ENCODE peak calls at places on chromosome 2, in six cellular contexts. T, O, Q, L, I and F are unnamed samples.

GRCh38 chr2:25954199-25954752 is 28.0 kb downstream of the KIF3C start:
- DNase-seq in O (no peak), L (no peak), I (no peak), Q (no peak), T (no peak), F (peak; percentile 36)

GRCh38 chr2:69652206-69652605 is 8.7 kb upstream of the AAK1 start:
- DNase-seq in O (peak; percentile 29), L (no peak), T (peak; percentile 52), Q (no peak), I (no peak), F (no peak)

GRCh38 chr2:74618410-74619083 is 29.6 kb downstream of the M1AP start:
- DNase-seq in L (no peak), O (no peak), I (no peak), Q (no peak), T (no peak), F (no peak)

GRCh38 chr2:187470698-187471097 is 22.6 kb upstream of the CALCRL start:
- DNase-seq in Q (no peak), I (no peak), L (no peak), T (no peak), O (no peak), F (no peak)

GRCh38 chr2:179861777-179862117 is 335 bp upstream of the ZNF385B start:
- DNase-seq in T (no peak), Q (no peak), I (no peak), L (no peak), O (no peak), F (no peak)

GRCh38 chr2:26606847-26607190 is 34.3 kb downstream of the CIB4 start:
- DNase-seq in O (peak; percentile 34), T (no peak), I (no peak), L (no peak), Q (no peak), F (no peak)

GRCh38 chr2:98869272-98869641 is 66.8 kb downstream of the CRACDL start:
- DNase-seq in T (no peak), I (no peak), Q (no peak), O (no peak), L (no peak), F (no peak)

GRCh38 chr2:144572977-144573376 is 53.1 kb upstream of the ZEB2 start:
- DNase-seq in L (no peak), I (no peak), T (no peak), Q (no peak), O (no peak), F (no peak)

GRCh38 chr2:177616066-177616465 is 223.5 kb downstream of the AGPS start:
- DNase-seq in O (no peak), Q (no peak), L (no peak), T (no peak), I (no peak), F (no peak)

GRCh38 chr2:164015328-164016123 is 279.7 kb upstream of the FIGN start:
- DNase-seq in L (peak; percentile 96), T (no peak), O (no peak), I (no peak), Q (no peak), F (no peak)

GRCh38 chr2:174593574-174594203 is 3.9 kb downstream of the WIPF1 start:
- DNase-seq in O (no peak), Q (peak; percentile 89), L (peak; percentile 90), T (no peak), I (no peak), F (peak; percentile 94)

GRCh38 chr2:96710985-96711384 is 28.9 kb downstream of the LMAN2L start:
- DNase-seq in Q (no peak), L (no peak), I (no peak), T (no peak), O (no peak), F (no peak)

GRCh38 chr2:179263460-179264237 is 983 bp downstream of the SESTD1 start:
- DNase-seq in Q (peak; percentile 65), L (no peak), I (peak; percentile 18), T (peak; percentile 28), O (no peak), F (peak; percentile 39)

GRCh38 chr2:239465017-239466001 is 64.5 kb upstream of the HDAC4 start:
- DNase-seq in I (no peak), O (no peak), Q (no peak), T (peak; percentile 71), L (no peak), F (peak; percentile 22)

GRCh38 chr2:8303322-8303832 is 378.5 kb upstream of the ID2 start:
- DNase-seq in O (no peak), L (peak; percentile 95), Q (no peak), I (no peak), T (no peak), F (peak; percentile 99)

GRCh38 chr2:39902103-39902502 is 123.0 kb upstream of the THUMPD2 start:
- DNase-seq in T (no peak), L (no peak), Q (no peak), I (no peak), O (no peak), F (no peak)

GRCh38 chr2:119338826-119339561 is 27.6 kb downstream of the C2orf76 start:
- DNase-seq in O (no peak), L (peak; percentile 48), Q (no peak), I (peak; percentile 26), T (no peak), F (peak; percentile 88)

GRCh38 chr2:145199052-145199451 is 679.1 kb upstream of the ZEB2 start:
- DNase-seq in I (no peak), L (no peak), Q (no peak), O (no peak), T (no peak), F (no peak)

GRCh38 chr2:199273043-199273647 is 184.6 kb downstream of the SATB2 start:
- DNase-seq in O (no peak), L (no peak), Q (no peak), T (no peak), I (no peak), F (peak; percentile 47)

GRCh38 chr2:46770622-46771021 is 145.0 kb downstream of the MCFD2 start:
- DNase-seq in O (no peak), I (no peak), L (no peak), T (peak; percentile 55), Q (no peak), F (no peak)

GRCh38 chr2:181421131-181421458 is 36.1 kb upstream of the ITGA4 start:
- DNase-seq in O (no peak), I (no peak), L (no peak), Q (no peak), T (no peak), F (no peak)

GRCh38 chr2:207621640-207622039 is 3.6 kb downstream of the METTL21A start:
- DNase-seq in I (no peak), Q (no peak), L (no peak), O (no peak), T (no peak), F (no peak)

GRCh38 chr2:207630491-207630890 is 5.3 kb upstream of the METTL21A start:
- DNase-seq in O (no peak), L (no peak), I (no peak), Q (no peak), T (no peak), F (no peak)

GRCh38 chr2:207629553-207629952 is 4.4 kb upstream of the METTL21A start:
- DNase-seq in O (no peak), I (no peak), T (no peak), L (no peak), Q (no peak), F (no peak)

GRCh38 chr2:207624170-207625013 is 802 bp downstream of the METTL21A start:
- DNase-seq in T (peak; percentile 41), I (peak; percentile 9), L (no peak), Q (peak; percentile 73), O (no peak), F (peak; percentile 88)

DNA sequence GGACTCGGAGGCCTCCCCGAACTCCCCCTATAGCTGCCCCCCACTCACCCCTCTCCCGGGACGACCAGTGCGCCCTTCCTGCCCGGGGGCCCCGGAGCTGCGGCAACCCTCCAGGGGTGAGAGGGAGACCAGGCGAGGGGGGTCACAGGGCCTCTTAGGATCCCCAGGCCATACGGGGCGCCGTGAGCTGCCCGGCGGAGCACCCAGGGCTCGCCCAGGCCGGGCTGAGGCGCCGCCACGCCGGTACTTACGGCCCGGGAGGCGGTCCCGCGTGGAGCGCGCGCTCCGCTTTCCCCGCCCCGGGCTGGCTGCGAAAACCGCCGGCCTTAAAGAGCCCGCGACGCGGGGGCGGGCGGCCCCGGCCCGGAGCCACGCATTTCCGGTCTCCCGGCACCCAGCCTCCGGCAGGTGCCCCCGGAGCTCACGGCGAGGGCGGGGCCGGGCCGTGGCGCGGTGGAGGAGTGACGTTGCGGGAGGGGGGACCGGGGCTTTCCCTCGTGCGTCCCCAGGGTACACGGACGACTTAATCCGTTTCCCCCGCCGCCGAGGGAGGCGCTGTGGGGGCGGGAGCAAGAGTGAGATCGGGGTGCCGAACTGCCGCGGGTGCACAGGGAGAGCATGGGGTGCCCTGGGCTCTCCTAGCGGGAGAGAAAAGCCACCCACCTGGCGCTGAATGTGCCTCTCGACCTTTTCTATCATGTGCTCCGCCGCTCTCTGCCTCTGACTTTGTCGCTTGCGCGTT is at the start of gene METTL21A:
- DNase-seq in L (peak; percentile 86), Q (peak; percentile 86), T (peak; percentile 92), I (peak; percentile 89), O (peak; percentile 77), F (peak; percentile 99)
- TF ChIP-seq CTCF in L (peak; percentile 73), Q (peak; percentile 39), T (peak; percentile 43), I (peak; percentile 53), O (no peak), F (peak; percentile 44)

DNA sequence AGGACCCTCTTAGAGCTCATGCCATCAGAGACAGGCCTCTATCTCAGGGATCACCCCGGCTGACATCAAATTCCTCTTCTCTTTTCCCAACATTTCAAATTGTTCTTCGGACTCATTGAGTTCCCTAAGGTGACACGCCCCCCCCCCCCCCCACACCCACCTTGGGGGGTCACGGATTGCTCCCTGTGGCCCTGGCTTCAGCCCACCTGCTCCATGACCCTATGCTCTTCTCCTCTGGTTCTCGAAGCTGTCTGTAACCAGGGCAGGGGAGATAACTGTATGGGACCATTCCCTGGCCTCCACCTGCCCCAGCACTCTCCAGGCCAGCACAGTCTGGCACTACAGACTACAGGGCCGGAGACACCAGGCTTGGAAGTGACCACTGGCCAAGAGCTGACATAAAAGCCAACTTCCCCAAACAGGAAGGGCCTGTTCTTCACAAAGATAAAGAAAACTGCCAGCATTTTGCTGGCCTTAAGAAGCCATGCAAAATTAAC is 7.1 kb downstream of the MTERF4 start:
- DNase-seq in I (no peak), L (no peak), O (no peak), Q (no peak), T (no peak), F (no peak)
- TF ChIP-seq MAX in I (no peak), L (no peak), O (no peak), Q (no peak), T (no peak), F (no peak)

DNA sequence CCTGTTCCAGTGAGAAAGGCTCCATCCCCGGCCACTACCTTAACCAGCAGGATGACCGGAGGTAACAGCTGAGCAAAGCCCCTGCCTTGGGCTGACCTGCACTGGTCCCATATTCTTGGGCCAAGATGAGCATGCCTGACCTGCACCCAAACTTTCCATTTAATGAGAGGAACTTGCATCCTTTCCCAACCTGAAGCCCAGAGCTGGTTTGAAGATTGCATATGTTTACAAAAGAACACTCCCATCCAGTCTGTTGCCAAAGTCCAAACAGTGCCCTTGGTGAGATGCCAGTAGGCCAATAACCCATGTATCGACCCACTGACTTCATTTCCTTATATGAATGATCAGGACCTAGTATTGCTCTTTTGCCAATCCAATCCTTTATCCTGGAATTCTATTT is 5.5 kb upstream of the NPAS2 start:
- DNase-seq in Q (no peak), I (no peak), O (no peak), L (no peak), T (no peak), F (no peak)
- TF ChIP-seq POLR2A in Q (no peak), I (no peak), O (no peak), L (no peak), T (no peak), F (no peak)

GRCh38 chr2:67237288-67237687 is 159.8 kb upstream of the ETAA1 start:
- DNase-seq in T (no peak), O (no peak), I (no peak), Q (no peak), L (no peak), F (no peak)
- TF ChIP-seq CTCF in T (no peak), O (no peak), I (no peak), Q (no peak), L (no peak), F (no peak)